ENCODE peak calls at places on chromosomes 16 and 17, in eight cellular contexts. L, R, M, G, V, T, P and X are unnamed samples.
A peak's percentile ranks its signal among the peaks of the same experiment; 100 is the strongest.

GRCh38 chr16:74268372-74268782 is 28.2 kb upstream of the PSMD7 start:
- DNase-seq in V (no peak), T (no peak), R (no peak), G (no peak), P (no peak), L (no peak), M (no peak), X (no peak)

GRCh38 chr16:88017551-88018101 is 66.4 kb downstream of the BANP start:
- DNase-seq in L (no peak), M (no peak), R (no peak), V (no peak), G (no peak), P (no peak), T (no peak), X (no peak)

GRCh38 chr16:66913081-66913480 is 5.6 kb downstream of the CDH16 start:
- DNase-seq in P (no peak), M (no peak), R (no peak), T (no peak), V (no peak), G (no peak), L (no peak), X (no peak)

GRCh38 chr17:77206125-77206523 is 65.4 kb downstream of the SEC14L1 start:
- DNase-seq in R (no peak), G (no peak), M (no peak), L (no peak), V (no peak), P (no peak), T (no peak), X (no peak)

GRCh38 chr16:54412777-54413455 is 126.3 kb upstream of the IRX3 start:
- DNase-seq in L (no peak), T (no peak), M (no peak), R (no peak), V (no peak), P (no peak), G (no peak), X (no peak)

GRCh38 chr17:45346255-45347015 is 29.6 kb upstream of the MAP3K14 start:
- DNase-seq in T (no peak), G (no peak), V (no peak), M (no peak), L (no peak), R (no peak), P (peak; percentile 43), X (no peak)

GRCh38 chr17:8837438-8838075 is 29.9 kb downstream of the PIK3R6 start:
- DNase-seq in L (no peak), R (no peak), T (no peak), G (no peak), P (peak; percentile 31), V (no peak), M (no peak), X (peak; percentile 46)

GRCh38 chr17:71084219-71084618 is 914.9 kb downstream of the KCNJ2 start:
- DNase-seq in M (no peak), L (peak; percentile 74), R (peak; percentile 50), T (no peak), P (no peak), V (no peak), G (no peak), X (peak; percentile 54)

GRCh38 chr17:76541739-76542450 is 2.1 kb downstream of the PRCD start:
- DNase-seq in P (no peak), R (no peak), G (no peak), T (no peak), M (no peak), L (no peak), V (no peak), X (no peak)